ENCODE peak calls at places on chromosomes 6 and 20, in six cellular contexts. One of them, this sample, is unnamed.

GRCh38 chr6:157486632-157487031 is 105.6 kb downstream of the ZDHHC14 start:
- DNase-seq in body of pancreas: no peak
- DNase-seq in IMR-90: no peak
- DNase-seq in BE2C: no peak
- DNase-seq in AG04450: no peak
- DNase-seq in Caco-2: no peak
- DNase-seq in this sample: no peak

GRCh38 chr6:32940656-32941411 is at the start of gene HLA-DMB:
- DNase-seq in body of pancreas: peak; percentile 58
- DNase-seq in IMR-90: peak; percentile 73
- DNase-seq in BE2C: no peak
- DNase-seq in AG04450: peak; percentile 29
- DNase-seq in Caco-2: peak; percentile 40
- DNase-seq in this sample: no peak

GRCh38 chr6:44554901-44555300 is 167.4 kb downstream of the CDC5L start:
- DNase-seq in body of pancreas: no peak
- DNase-seq in IMR-90: no peak
- DNase-seq in BE2C: no peak
- DNase-seq in AG04450: no peak
- DNase-seq in Caco-2: no peak
- DNase-seq in this sample: no peak

GRCh38 chr6:159982726-159983506 is 14.0 kb downstream of the IGF2R start:
- DNase-seq in body of pancreas: no peak
- DNase-seq in IMR-90: peak; percentile 33
- DNase-seq in BE2C: no peak
- DNase-seq in AG04450: no peak
- DNase-seq in Caco-2: no peak
- DNase-seq in this sample: no peak

GRCh38 chr20:25237610-25238318 is 10.1 kb upstream of the PYGB start:
- DNase-seq in body of pancreas: no peak
- DNase-seq in IMR-90: peak; percentile 100
- DNase-seq in BE2C: peak; percentile 43
- DNase-seq in AG04450: peak; percentile 96
- DNase-seq in Caco-2: no peak
- DNase-seq in this sample: peak; percentile 99

GRCh38 chr6:19415605-19416326 is 421.4 kb upstream of the ID4 start:
- DNase-seq in body of pancreas: no peak
- DNase-seq in IMR-90: peak; percentile 53
- DNase-seq in BE2C: no peak
- DNase-seq in AG04450: no peak
- DNase-seq in Caco-2: no peak
- DNase-seq in this sample: no peak

GRCh38 chr20:39861381-39861780 is 827.7 kb downstream of the MAFB start:
- DNase-seq in body of pancreas: no peak
- DNase-seq in IMR-90: no peak
- DNase-seq in BE2C: no peak
- DNase-seq in AG04450: no peak
- DNase-seq in Caco-2: no peak
- DNase-seq in this sample: no peak

GRCh38 chr6:31460361-31461025 is 37.5 kb upstream of the MICB start:
- DNase-seq in body of pancreas: no peak
- DNase-seq in IMR-90: no peak
- DNase-seq in BE2C: no peak
- DNase-seq in AG04450: no peak
- DNase-seq in Caco-2: no peak
- DNase-seq in this sample: no peak

GRCh38 chr6:123659960-123660748 is 23.4 kb upstream of the TRDN start:
- DNase-seq in body of pancreas: no peak
- DNase-seq in IMR-90: no peak
- DNase-seq in BE2C: no peak
- DNase-seq in AG04450: no peak
- DNase-seq in Caco-2: no peak
- DNase-seq in this sample: no peak

GRCh38 chr20:1491891-1492642 is 847 bp upstream of the SIRPB2 start:
- DNase-seq in body of pancreas: no peak
- DNase-seq in IMR-90: no peak
- DNase-seq in BE2C: no peak
- DNase-seq in AG04450: no peak
- DNase-seq in Caco-2: no peak
- DNase-seq in this sample: no peak

GRCh38 chr6:34237316-34237721 is 646 bp downstream of the HMGA1 start:
- DNase-seq in body of pancreas: peak; percentile 35
- DNase-seq in IMR-90: no peak
- DNase-seq in BE2C: peak; percentile 60
- DNase-seq in AG04450: no peak
- DNase-seq in Caco-2: no peak
- DNase-seq in this sample: no peak

GRCh38 chr20:4074877-4075455 is 59.6 kb upstream of the RNF24 start:
- DNase-seq in body of pancreas: no peak
- DNase-seq in IMR-90: no peak
- DNase-seq in BE2C: no peak
- DNase-seq in AG04450: no peak
- DNase-seq in Caco-2: no peak
- DNase-seq in this sample: no peak

GRCh38 chr6:131063764-131064272 is 773 bp upstream of the EPB41L2 start:
- DNase-seq in body of pancreas: peak; percentile 18
- DNase-seq in IMR-90: no peak
- DNase-seq in BE2C: no peak
- DNase-seq in AG04450: no peak
- DNase-seq in Caco-2: no peak
- DNase-seq in this sample: no peak
- TF ChIP-seq CTCF in body of pancreas: no peak
- TF ChIP-seq CTCF in IMR-90: no peak
- TF ChIP-seq CTCF in BE2C: no peak
- TF ChIP-seq CTCF in AG04450: no peak
- TF ChIP-seq CTCF in Caco-2: no peak
- TF ChIP-seq CTCF in this sample: no peak

GRCh38 chr6:1612386-1612893 is 2.7 kb downstream of the FOXC1 start:
- DNase-seq in body of pancreas: no peak
- DNase-seq in IMR-90: no peak
- DNase-seq in BE2C: no peak
- DNase-seq in AG04450: no peak
- DNase-seq in Caco-2: no peak
- DNase-seq in this sample: no peak
- H3K4me3 ChIP-seq in body of pancreas: no peak overlapping the region
- H3K4me3 ChIP-seq in IMR-90: peak overlapping the region; percentile 85
- H3K4me3 ChIP-seq in BE2C: peak overlapping the region; percentile 71
- H3K4me3 ChIP-seq in AG04450: peak overlapping the region; percentile 75
- H3K4me3 ChIP-seq in Caco-2: peak overlapping the region; percentile 60
- H3K4me3 ChIP-seq in this sample: peak overlapping the region; percentile 72

GRCh38 chr6:35478259-35478658 is 10.1 kb downstream of the RPL10A start:
- DNase-seq in body of pancreas: no peak
- DNase-seq in IMR-90: no peak
- DNase-seq in BE2C: no peak
- DNase-seq in AG04450: no peak
- DNase-seq in Caco-2: no peak
- DNase-seq in this sample: no peak
- TF ChIP-seq CTCF in body of pancreas: no peak
- TF ChIP-seq CTCF in IMR-90: no peak
- TF ChIP-seq CTCF in BE2C: no peak
- TF ChIP-seq CTCF in AG04450: no peak
- TF ChIP-seq CTCF in Caco-2: no peak
- TF ChIP-seq CTCF in this sample: no peak

DNA sequence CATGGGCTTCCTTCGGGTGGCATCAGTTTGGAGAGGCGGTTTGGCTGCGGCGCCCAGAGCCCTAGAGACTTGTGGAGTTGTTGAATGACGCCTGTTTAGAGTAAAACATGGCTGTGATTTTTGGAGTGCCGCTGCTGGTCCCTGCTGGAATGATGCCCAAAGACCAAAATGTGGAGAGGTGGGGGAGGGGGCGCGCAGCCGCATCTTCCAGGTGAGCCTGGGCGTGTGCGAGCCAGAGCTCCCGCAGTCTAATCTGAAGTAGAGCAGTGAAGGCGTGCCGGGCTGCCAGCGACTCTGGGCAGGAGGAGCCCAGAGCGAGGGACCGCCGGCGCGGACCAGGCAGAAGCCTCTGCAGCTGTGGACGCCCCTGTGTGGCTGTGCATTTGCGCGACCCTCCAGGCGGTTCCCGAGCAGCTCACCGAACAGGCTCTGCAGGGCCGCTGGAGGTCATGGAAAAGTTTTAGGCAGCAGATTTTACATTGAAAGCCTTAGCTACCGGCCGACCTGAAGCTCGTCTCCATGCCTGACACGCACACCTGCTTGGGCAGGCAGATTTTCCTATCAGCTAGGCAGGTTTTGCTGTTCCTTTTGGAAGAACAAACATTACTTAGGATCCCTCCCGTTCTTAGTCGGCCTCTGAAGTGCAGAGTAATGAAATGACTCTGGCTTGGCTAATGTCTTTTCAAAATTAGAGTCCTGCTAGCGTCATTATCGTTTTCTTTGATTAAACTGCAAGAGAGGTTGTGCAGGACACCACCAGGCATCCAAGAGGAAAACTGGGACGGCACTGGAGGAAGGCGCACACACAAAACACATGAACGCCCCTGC is 298.2 kb downstream of the PHACTR1 start:
- DNase-seq in body of pancreas: peak; percentile 68
- DNase-seq in IMR-90: no peak
- DNase-seq in BE2C: no peak
- DNase-seq in AG04450: no peak
- DNase-seq in Caco-2: no peak
- DNase-seq in this sample: no peak
- H3K4me3 ChIP-seq in body of pancreas: no peak overlapping the region
- H3K4me3 ChIP-seq in IMR-90: no peak overlapping the region
- H3K4me3 ChIP-seq in BE2C: no peak overlapping the region
- H3K4me3 ChIP-seq in AG04450: no peak overlapping the region
- H3K4me3 ChIP-seq in Caco-2: no peak overlapping the region
- H3K4me3 ChIP-seq in this sample: no peak overlapping the region

GRCh38 chr20:14264869-14265268 is 72.5 kb downstream of the FLRT3 start:
- DNase-seq in body of pancreas: no peak
- DNase-seq in IMR-90: peak; percentile 37
- DNase-seq in BE2C: no peak
- DNase-seq in AG04450: no peak
- DNase-seq in Caco-2: no peak
- DNase-seq in this sample: peak; percentile 2
- TF ChIP-seq CTCF in body of pancreas: no peak
- TF ChIP-seq CTCF in IMR-90: peak; percentile 41
- TF ChIP-seq CTCF in BE2C: peak; percentile 47
- TF ChIP-seq CTCF in AG04450: peak; percentile 56
- TF ChIP-seq CTCF in Caco-2: peak; percentile 49
- TF ChIP-seq CTCF in this sample: peak; percentile 29

GRCh38 chr6:28838289-28838633 is 85.5 kb downstream of the TRIM27 start:
- DNase-seq in body of pancreas: peak; percentile 72
- DNase-seq in IMR-90: peak; percentile 70
- DNase-seq in BE2C: peak; percentile 35
- DNase-seq in AG04450: peak; percentile 44
- DNase-seq in Caco-2: peak; percentile 46
- DNase-seq in this sample: peak; percentile 21
- H3K4me3 ChIP-seq in body of pancreas: no peak overlapping the region
- H3K4me3 ChIP-seq in IMR-90: peak overlapping the region; percentile 65
- H3K4me3 ChIP-seq in BE2C: peak overlapping the region; percentile 87
- H3K4me3 ChIP-seq in AG04450: peak overlapping the region; percentile 81
- H3K4me3 ChIP-seq in Caco-2: peak overlapping the region; percentile 66
- H3K4me3 ChIP-seq in this sample: peak overlapping the region; percentile 57

GRCh38 chr6:146113055-146113623 is 84.3 kb downstream of the GRM1 start:
- DNase-seq in body of pancreas: no peak
- DNase-seq in IMR-90: no peak
- DNase-seq in BE2C: no peak
- DNase-seq in AG04450: no peak
- DNase-seq in Caco-2: no peak
- DNase-seq in this sample: no peak

GRCh38 chr6:146110990-146111389 is 82.1 kb downstream of the GRM1 start:
- DNase-seq in body of pancreas: no peak
- DNase-seq in IMR-90: no peak
- DNase-seq in BE2C: no peak
- DNase-seq in AG04450: no peak
- DNase-seq in Caco-2: no peak
- DNase-seq in this sample: no peak

GRCh38 chr6:146106532-146106931 is 77.7 kb downstream of the GRM1 start:
- DNase-seq in body of pancreas: no peak
- DNase-seq in IMR-90: no peak
- DNase-seq in BE2C: no peak
- DNase-seq in AG04450: no peak
- DNase-seq in Caco-2: no peak
- DNase-seq in this sample: no peak

GRCh38 chr6:146111864-146112263 is 83.0 kb downstream of the GRM1 start:
- DNase-seq in body of pancreas: no peak
- DNase-seq in IMR-90: no peak
- DNase-seq in BE2C: no peak
- DNase-seq in AG04450: no peak
- DNase-seq in Caco-2: no peak
- DNase-seq in this sample: no peak
- TF ChIP-seq CTCF in body of pancreas: no peak
- TF ChIP-seq CTCF in IMR-90: no peak
- TF ChIP-seq CTCF in BE2C: no peak
- TF ChIP-seq CTCF in AG04450: no peak
- TF ChIP-seq CTCF in Caco-2: no peak
- TF ChIP-seq CTCF in this sample: no peak

GRCh38 chr20:64050261-64051032 is 1.0 kb upstream of the SOX18 start:
- DNase-seq in body of pancreas: no peak
- DNase-seq in IMR-90: no peak
- DNase-seq in BE2C: no peak
- DNase-seq in AG04450: no peak
- DNase-seq in Caco-2: no peak
- DNase-seq in this sample: no peak
- H3K4me3 ChIP-seq in body of pancreas: no peak overlapping the region
- H3K4me3 ChIP-seq in IMR-90: no peak overlapping the region
- H3K4me3 ChIP-seq in BE2C: no peak overlapping the region
- H3K4me3 ChIP-seq in AG04450: no peak overlapping the region
- H3K4me3 ChIP-seq in Caco-2: no peak overlapping the region
- H3K4me3 ChIP-seq in this sample: no peak overlapping the region

GRCh38 chr6:148828047-148828446 is 81.2 kb downstream of the UST start:
- DNase-seq in body of pancreas: no peak
- DNase-seq in IMR-90: no peak
- DNase-seq in BE2C: no peak
- DNase-seq in AG04450: no peak
- DNase-seq in Caco-2: no peak
- DNase-seq in this sample: no peak
- TF ChIP-seq CTCF in body of pancreas: no peak
- TF ChIP-seq CTCF in IMR-90: no peak
- TF ChIP-seq CTCF in BE2C: no peak
- TF ChIP-seq CTCF in AG04450: no peak
- TF ChIP-seq CTCF in Caco-2: no peak
- TF ChIP-seq CTCF in this sample: no peak